ENCODE peak calls at places on chromosomes 13 and 19, in seven cellular contexts. L is mesendoderm, G is IMR-90, I is mesenchymal stem cell, E is H9, M is trophoblast cell, O is H1. Z is an unnamed sample.

GRCh38 chr19:10797541-10798256 is 38.3 kb downstream of the TMED1 start:
- DNase-seq in L (no peak), G (no peak), I (no peak), E (no peak), M (no peak), O (no peak), Z (no peak)

GRCh38 chr13:114109646-114110045 is 22.8 kb downstream of the RASA3 start:
- DNase-seq in L (no peak), G (no peak), I (no peak), E (no peak), M (no peak), O (no peak), Z (no peak)

GRCh38 chr13:113560645-113561416 is 23.7 kb upstream of the TFDP1 start:
- DNase-seq in L (no peak), G (no peak), I (no peak), E (no peak), M (no peak), O (peak), Z (no peak)

GRCh38 chr19:12669272-12670158 is 2.9 kb downstream of the WDR83 start:
- DNase-seq in L (peak), G (peak), I (peak), E (peak), M (peak), O (peak), Z (peak)

GRCh38 chr13:21528616-21529015 is 69.5 kb upstream of the ZDHHC20 start:
- DNase-seq in L (no peak), G (peak), I (peak), E (no peak), M (no peak), O (no peak), Z (no peak)

GRCh38 chr13:109667754-109668360 is 118.5 kb downstream of the IRS2 start:
- DNase-seq in L (peak), G (no peak), I (no peak), E (no peak), M (no peak), O (no peak), Z (no peak)

GRCh38 chr13:82627183-82627582 is 1255.1 kb downstream of the SLITRK1 start:
- DNase-seq in L (no peak), G (peak), I (peak), E (no peak), M (no peak), O (no peak), Z (no peak)

GRCh38 chr19:17479325-17479791 is 9.0 kb downstream of the SLC27A1 start:
- DNase-seq in L (no peak), G (peak), I (peak), E (no peak), M (peak), O (no peak), Z (no peak)

GRCh38 chr19:31283701-31284100 is 65.5 kb downstream of the TSHZ3 start:
- DNase-seq in L (no peak), G (no peak), I (no peak), E (no peak), M (no peak), O (no peak), Z (no peak)

GRCh38 chr19:33780746-33781145 is 15.9 kb upstream of the KCTD15 start:
- DNase-seq in L (no peak), G (no peak), I (no peak), E (no peak), M (no peak), O (no peak), Z (no peak)

GRCh38 chr19:33781536-33781935 is 15.1 kb upstream of the KCTD15 start:
- DNase-seq in L (no peak), G (no peak), I (no peak), E (no peak), M (no peak), O (no peak), Z (no peak)

GRCh38 chr19:33779849-33780248 is 16.8 kb upstream of the KCTD15 start:
- DNase-seq in L (no peak), G (no peak), I (no peak), E (no peak), M (no peak), O (no peak), Z (no peak)

GRCh38 chr19:33781996-33782395 is 14.7 kb upstream of the KCTD15 start:
- DNase-seq in L (no peak), G (peak), I (no peak), E (no peak), M (no peak), O (no peak), Z (no peak)

DNA sequence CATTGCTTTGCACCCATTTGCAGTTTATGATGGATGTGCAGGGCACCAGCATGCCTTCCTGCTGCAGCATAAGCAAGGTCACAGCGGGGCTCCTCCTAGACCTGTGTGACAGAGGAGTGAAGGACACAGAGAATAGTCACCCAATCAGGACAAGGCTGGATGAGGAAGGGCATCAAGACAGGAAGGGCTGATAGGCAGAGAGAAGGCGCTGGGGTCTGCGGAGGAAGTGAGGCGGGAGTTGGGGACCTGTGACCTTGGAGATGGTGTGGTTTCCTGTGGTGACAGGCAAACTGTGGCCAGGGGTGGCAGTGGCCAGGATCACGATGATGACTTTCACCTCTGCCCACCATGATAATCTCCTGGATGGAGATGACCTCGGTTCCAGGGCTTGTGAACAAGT is 16.4 kb upstream of the KCTD15 start:
- DNase-seq in L (peak), G (no peak), I (no peak), E (no peak), M (no peak), O (no peak), Z (no peak)
- H4K8ac ChIP-seq in L (no peak), G (no peak), I (no peak), E (no peak), M (no peak), O (no peak), Z (no peak)

GRCh38 chr13:59771272-59771671 is 392.5 kb downstream of the DIAPH3 start:
- DNase-seq in L (no peak), G (peak), I (peak), E (no peak), M (no peak), O (no peak), Z (no peak)
- H4K8ac ChIP-seq in L (no peak), G (no peak), I (no peak), E (no peak), M (no peak), O (no peak), Z (no peak)

GRCh38 chr13:37968555-37968954 is 99.0 kb upstream of the TRPC4 start:
- DNase-seq in L (no peak), G (no peak), I (no peak), E (no peak), M (no peak), O (no peak), Z (no peak)

GRCh38 chr13:37960427-37960826 is 90.9 kb upstream of the TRPC4 start:
- DNase-seq in L (no peak), G (peak), I (no peak), E (no peak), M (no peak), O (no peak), Z (no peak)

GRCh38 chr13:37966266-37966665 is 96.7 kb upstream of the TRPC4 start:
- DNase-seq in L (no peak), G (no peak), I (no peak), E (no peak), M (peak), O (no peak), Z (no peak)
- H4K8ac ChIP-seq in L (no peak), G (no peak), I (no peak), E (no peak), M (no peak), O (no peak), Z (no peak)

DNA sequence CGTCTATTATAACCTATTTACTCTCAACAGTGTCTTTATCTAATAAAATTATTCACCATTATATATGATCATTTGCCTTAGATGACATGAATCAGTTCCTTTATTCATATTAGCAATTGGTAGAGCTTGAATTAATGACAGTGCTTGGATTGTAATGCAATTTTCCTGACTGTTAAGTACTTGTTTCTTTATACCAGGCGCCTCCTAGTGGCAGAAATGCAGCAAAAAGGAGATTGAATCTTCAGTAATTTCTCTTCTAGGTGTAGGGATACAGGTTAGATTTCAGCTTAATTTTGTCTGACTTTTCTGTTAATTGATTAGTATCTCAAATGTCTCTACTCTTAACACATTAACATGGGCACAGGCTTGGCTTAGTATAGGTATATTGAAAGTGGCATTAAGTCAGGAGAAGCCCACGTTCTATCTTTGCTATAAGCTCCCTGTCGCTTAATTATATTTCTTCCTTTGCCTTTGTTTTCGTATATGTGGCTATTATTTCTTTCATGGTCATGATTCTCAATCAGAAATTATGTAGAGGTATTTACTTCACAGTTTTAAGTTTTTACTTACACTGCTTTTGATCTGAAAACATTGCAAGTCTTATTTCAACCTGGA is 9.1 kb upstream of the LHFPL6 start:
- DNase-seq in L (peak), G (peak), I (peak), E (peak), M (peak), O (peak), Z (peak)
- H4K8ac ChIP-seq in L (no peak), G (no peak), I (no peak), E (no peak), M (no peak), O (no peak), Z (no peak)

GRCh38 chr13:111521691-111522229 is 201.3 kb downstream of the TEX29 start:
- DNase-seq in L (no peak), G (no peak), I (no peak), E (no peak), M (no peak), O (no peak), Z (no peak)
- H4K8ac ChIP-seq in L (no peak), G (no peak), I (no peak), E (no peak), M (no peak), O (no peak), Z (no peak)